ENCODE peak calls at places on chromosomes 2 and 18, in eight cellular contexts. Q, X, W, E, V, G, P and Y are unnamed samples.

GRCh38 chr18:57249109-57249508 is 102.2 kb downstream of the BOD1L2 start:
- DNase-seq in G (no peak), E (no peak), V (no peak), W (no peak), X (no peak), P (no peak), Q (no peak), Y (peak)

GRCh38 chr2:19355931-19356544 is 2.4 kb downstream of the OSR1 start:
- DNase-seq in G (no peak), V (no peak), E (no peak), Q (no peak), W (no peak), X (peak), P (no peak), Y (no peak)

GRCh38 chr2:24009680-24010476 is at the start of gene MFSD2B:
- DNase-seq in V (no peak), X (peak), E (no peak), W (no peak), G (no peak), P (peak), Q (no peak), Y (peak)

GRCh38 chr2:46846454-46846990 is 69.1 kb downstream of the MCFD2 start:
- DNase-seq in P (no peak), W (no peak), V (no peak), E (no peak), G (no peak), Q (no peak), X (no peak), Y (peak)

GRCh38 chr18:10274327-10274726 is 180.1 kb upstream of the APCDD1 start:
- DNase-seq in Q (no peak), W (no peak), P (no peak), X (no peak), E (no peak), G (no peak), V (no peak), Y (no peak)

GRCh38 chr2:57656198-57656597 is 390.4 kb upstream of the VRK2 start:
- DNase-seq in E (no peak), Q (no peak), V (no peak), W (no peak), P (no peak), X (no peak), G (no peak), Y (peak)

GRCh38 chr2:11187083-11187619 is 31.9 kb downstream of the SLC66A3 start:
- DNase-seq in X (no peak), W (no peak), V (no peak), Q (peak), G (no peak), P (peak), E (no peak), Y (peak)

GRCh38 chr18:6497543-6497942 is 82.8 kb upstream of the L3MBTL4 start:
- DNase-seq in W (no peak), Q (no peak), P (no peak), X (no peak), G (no peak), E (no peak), V (no peak), Y (no peak)

GRCh38 chr18:45627204-45627526 is 11.9 kb downstream of the SLC14A2 start:
- DNase-seq in E (no peak), W (no peak), P (no peak), G (no peak), Q (no peak), V (no peak), X (no peak), Y (no peak)

GRCh38 chr18:11163668-11164067 is 14.3 kb upstream of the PIEZO2 start:
- DNase-seq in V (no peak), G (no peak), P (peak), E (peak), X (peak), W (peak), Q (no peak), Y (peak)

GRCh38 chr2:190641469-190641868 is 7.4 kb upstream of the NAB1 start:
- DNase-seq in Q (no peak), E (no peak), P (no peak), X (no peak), V (no peak), G (no peak), W (no peak), Y (no peak)

GRCh38 chr2:112644155-112644932 is 1.4 kb upstream of the SLC20A1 start:
- DNase-seq in V (peak), Q (peak), W (no peak), P (no peak), G (no peak), X (no peak), E (no peak), Y (no peak)

GRCh38 chr2:61789807-61790602 is 63.9 kb downstream of the FAM161A start:
- DNase-seq in X (no peak), P (no peak), Q (no peak), G (no peak), E (no peak), V (no peak), W (no peak), Y (no peak)

GRCh38 chr18:52163478-52163877 is 176.5 kb upstream of the DCC start:
- DNase-seq in E (no peak), P (no peak), G (no peak), V (no peak), Q (no peak), W (no peak), X (no peak), Y (no peak)

GRCh38 chr18:48913201-48913600 is 37.6 kb downstream of the SMAD7 start:
- DNase-seq in W (no peak), E (no peak), G (no peak), V (no peak), X (no peak), P (no peak), Q (no peak), Y (no peak)

GRCh38 chr2:40242315-40242714 is 209.6 kb downstream of the SLC8A1 start:
- DNase-seq in V (no peak), E (no peak), G (no peak), Q (no peak), X (no peak), W (no peak), P (no peak), Y (no peak)

GRCh38 chr18:62369129-62369644 is 44.1 kb downstream of the TNFRSF11A start:
- DNase-seq in G (no peak), W (no peak), X (no peak), Q (no peak), E (no peak), V (no peak), P (no peak), Y (no peak)

GRCh38 chr18:907171-907879 is 2.7 kb downstream of the ADCYAP1 start:
- DNase-seq in X (peak), Q (no peak), W (no peak), G (no peak), P (no peak), E (peak), V (no peak), Y (no peak)

GRCh38 chr2:42618116-42618515 is 49.7 kb downstream of the MTA3 start:
- DNase-seq in W (no peak), P (no peak), G (no peak), X (no peak), E (no peak), Q (no peak), V (no peak), Y (no peak)

GRCh38 chr2:99031481-99031880 is 95.5 kb upstream of the CRACDL start:
- DNase-seq in Q (no peak), W (no peak), V (no peak), E (no peak), P (no peak), G (no peak), X (no peak), Y (no peak)

GRCh38 chr2:1745171-1746023 is 1.1 kb upstream of the PXDN start:
- DNase-seq in Q (no peak), V (no peak), X (no peak), P (no peak), E (peak), G (no peak), W (no peak), Y (peak)

GRCh38 chr2:44268259-44268649 is 7.0 kb upstream of the SLC3A1 start:
- DNase-seq in V (no peak), P (peak), X (no peak), Q (no peak), G (no peak), E (no peak), W (no peak), Y (no peak)

GRCh38 chr2:234422895-234423505 is 73.9 kb downstream of the ARL4C start:
- DNase-seq in Q (no peak), G (no peak), W (no peak), V (no peak), X (no peak), P (no peak), E (no peak), Y (no peak)

GRCh38 chr2:82837588-82838304 is 1621.3 kb downstream of the SUCLG1 start:
- DNase-seq in P (no peak), W (no peak), G (no peak), Q (peak), V (no peak), X (no peak), E (no peak), Y (peak)

GRCh38 chr18:48940854-48941531 is 9.8 kb downstream of the SMAD7 start:
- DNase-seq in X (peak), E (no peak), W (no peak), V (no peak), G (peak), P (no peak), Q (no peak), Y (peak)

GRCh38 chr18:74368901-74369705 is 53.5 kb downstream of the C18orf63 start:
- DNase-seq in V (peak), W (no peak), E (no peak), X (no peak), Q (no peak), P (no peak), G (no peak), Y (no peak)

GRCh38 chr2:151760139-151760650 is 25.9 kb upstream of the NEB start:
- DNase-seq in Q (no peak), P (peak), G (no peak), X (no peak), V (peak), W (no peak), E (no peak), Y (no peak)

GRCh38 chr2:14677039-14677438 is 44.5 kb downstream of the LRATD1 start:
- DNase-seq in W (no peak), E (no peak), X (no peak), V (no peak), P (no peak), G (no peak), Q (no peak), Y (no peak)

GRCh38 chr2:173355132-173355865 is 627 bp downstream of the CDCA7 start:
- DNase-seq in W (peak), G (no peak), V (peak), E (peak), P (peak), X (peak), Q (peak), Y (peak)

GRCh38 chr2:58634653-58635347 is 393.7 kb upstream of the FANCL start:
- DNase-seq in X (no peak), G (no peak), W (no peak), P (no peak), E (no peak), V (no peak), Q (peak), Y (no peak)

GRCh38 chr18:44945847-44946490 is 265.3 kb downstream of the SETBP1 start:
- DNase-seq in Q (no peak), P (no peak), V (no peak), E (no peak), X (no peak), G (no peak), W (no peak), Y (no peak)

GRCh38 chr2:224284134-224284946 is 117.6 kb downstream of the FAM124B start:
- DNase-seq in E (no peak), V (peak), G (no peak), W (peak), P (peak), Q (peak), X (peak), Y (peak)

GRCh38 chr2:105409717-105410116 is 10.9 kb upstream of the FHL2 start:
- DNase-seq in W (no peak), X (no peak), G (no peak), P (no peak), V (no peak), E (peak), Q (peak), Y (no peak)

GRCh38 chr2:73985318-73986084 is 791 bp downstream of the TET3 start:
- DNase-seq in P (peak), Q (no peak), X (peak), G (no peak), E (no peak), V (peak), W (peak), Y (peak)

GRCh38 chr2:73986085-73986680 is 1.5 kb downstream of the TET3 start:
- DNase-seq in P (no peak), E (no peak), W (no peak), X (no peak), G (no peak), V (no peak), Q (no peak), Y (no peak)

GRCh38 chr2:73984922-73985317 is 210 bp downstream of the TET3 start:
- DNase-seq in W (peak), X (no peak), G (no peak), V (peak), E (peak), Q (no peak), P (peak), Y (no peak)

GRCh38 chr2:73987948-73988700 is 3.4 kb downstream of the TET3 start:
- DNase-seq in V (no peak), X (peak), G (no peak), W (no peak), Q (no peak), E (no peak), P (no peak), Y (no peak)

DNA sequence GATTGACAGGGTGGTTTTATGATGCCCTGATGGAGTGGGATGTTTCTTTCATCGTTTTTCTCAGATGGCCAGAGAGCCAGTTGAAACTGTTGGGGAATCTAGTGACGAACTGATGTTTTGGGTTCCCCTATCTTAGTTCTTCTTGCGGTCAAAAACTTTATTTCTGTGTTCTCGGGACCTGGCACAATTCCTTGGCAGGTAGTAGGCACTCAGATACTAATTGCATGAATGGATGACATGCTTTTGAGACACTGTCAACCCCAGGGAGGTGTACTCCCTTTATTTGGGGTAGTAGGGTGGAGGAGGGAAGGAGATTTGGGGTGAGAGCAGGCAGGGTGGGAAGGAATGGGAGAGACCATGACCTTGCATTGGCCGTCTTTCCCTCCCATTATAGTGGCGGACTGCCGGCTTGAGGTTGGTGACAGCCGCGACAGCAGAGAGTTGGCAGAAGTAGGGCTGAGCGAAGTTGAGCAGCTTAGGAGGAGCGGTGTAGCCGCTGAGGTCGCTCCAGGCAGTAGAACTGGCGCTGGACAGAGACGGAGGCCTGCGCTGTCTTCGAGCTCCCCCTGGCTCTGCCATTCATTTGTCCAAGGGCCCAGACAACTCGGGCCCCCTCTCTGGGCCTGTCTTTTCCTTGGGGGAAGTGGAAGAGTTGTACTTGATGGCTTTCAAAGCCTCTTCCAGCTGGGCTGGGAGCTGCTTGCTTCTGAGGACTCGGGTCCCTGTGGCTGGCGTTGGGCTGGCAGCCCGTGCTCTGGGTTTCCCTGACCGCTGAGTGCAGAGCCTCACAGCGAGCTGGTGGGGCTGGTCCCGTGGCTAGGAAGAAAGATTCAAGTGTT is 2.6 kb downstream of the TET3 start:
- DNase-seq in P (peak), X (peak), E (no peak), W (no peak), G (no peak), Q (no peak), V (no peak), Y (peak)
- TF ChIP-seq CTCF in P (peak), X (peak), E (no peak), W (no peak), G (no peak), Q (no peak), V (peak), Y (no peak)

GRCh38 chr2:26692814-26693286 is 328 bp downstream of the KCNK3 start:
- DNase-seq in G (no peak), P (no peak), Q (no peak), X (peak), E (no peak), V (no peak), W (no peak), Y (no peak)
- H3K4me3 ChIP-seq in G (no peak), P (no peak), Q (no peak), X (peak), E (peak), V (peak), W (peak), Y (no peak)

DNA sequence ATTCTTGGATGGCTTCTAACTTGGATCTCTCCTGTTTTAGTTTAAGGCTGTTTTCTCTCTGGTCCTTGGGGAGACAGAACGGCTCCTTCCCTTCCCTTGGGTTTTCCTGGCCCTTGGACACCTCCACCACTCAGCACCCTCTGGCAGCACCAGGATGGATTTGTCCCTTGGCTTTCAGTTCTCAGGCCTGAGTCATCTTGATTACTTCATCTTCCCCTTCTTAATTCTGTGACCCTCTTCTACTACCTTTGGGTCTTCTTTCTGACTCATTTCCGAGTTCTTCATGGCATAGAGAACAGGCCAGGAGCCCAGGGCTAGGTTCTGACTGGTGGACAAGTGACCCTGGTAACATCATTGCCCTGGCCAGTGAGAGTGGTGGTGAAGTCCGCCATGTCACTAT is 14.9 kb downstream of the IGFBP2 start:
- DNase-seq in P (no peak), X (no peak), E (no peak), V (no peak), Q (no peak), G (no peak), W (no peak), Y (no peak)
- TF ChIP-seq MAX in P (no peak), X (no peak), E (no peak), V (no peak), Q (no peak), G (no peak), W (no peak), Y (no peak)

GRCh38 chr2:178997477-178997876 is 52.5 kb downstream of the CCDC141 start:
- DNase-seq in X (no peak), W (no peak), V (no peak), P (no peak), G (no peak), Q (no peak), E (no peak), Y (no peak)

GRCh38 chr2:178993788-178994187 is 56.1 kb downstream of the CCDC141 start:
- DNase-seq in W (no peak), P (no peak), E (no peak), G (no peak), Q (no peak), V (no peak), X (no peak), Y (no peak)

GRCh38 chr2:178990533-178991241 is 59.2 kb downstream of the CCDC141 start:
- DNase-seq in E (no peak), X (no peak), P (no peak), W (no peak), G (peak), V (no peak), Q (no peak), Y (no peak)

GRCh38 chr2:178997067-178997466 is 52.9 kb downstream of the CCDC141 start:
- DNase-seq in X (no peak), V (no peak), E (no peak), G (no peak), P (no peak), W (no peak), Q (no peak), Y (no peak)

DNA sequence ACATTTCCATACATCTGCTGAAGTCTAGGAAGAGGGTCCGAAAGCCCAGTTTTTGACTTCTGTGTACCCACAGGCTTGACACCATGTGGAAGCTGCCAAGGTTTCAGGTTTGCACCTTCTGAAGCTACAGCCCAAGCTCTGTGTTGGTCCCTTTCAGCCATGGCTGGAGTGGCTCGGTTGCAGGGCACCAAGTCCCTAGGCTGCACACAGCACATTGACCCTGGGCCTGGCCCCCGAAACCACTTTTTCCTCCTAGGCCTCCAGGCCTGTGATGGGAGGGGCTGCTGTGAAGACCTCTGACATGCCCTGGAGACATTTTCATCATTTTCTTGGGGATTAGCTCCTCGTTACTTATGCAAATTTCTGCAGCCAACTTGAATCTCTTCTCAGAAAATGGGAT is 55.7 kb downstream of the CCDC141 start:
- DNase-seq in V (no peak), G (no peak), X (no peak), E (no peak), P (no peak), W (no peak), Q (no peak), Y (no peak)
- TF ChIP-seq CTCF in V (no peak), G (no peak), X (no peak), E (no peak), P (no peak), W (no peak), Q (no peak), Y (no peak)

DNA sequence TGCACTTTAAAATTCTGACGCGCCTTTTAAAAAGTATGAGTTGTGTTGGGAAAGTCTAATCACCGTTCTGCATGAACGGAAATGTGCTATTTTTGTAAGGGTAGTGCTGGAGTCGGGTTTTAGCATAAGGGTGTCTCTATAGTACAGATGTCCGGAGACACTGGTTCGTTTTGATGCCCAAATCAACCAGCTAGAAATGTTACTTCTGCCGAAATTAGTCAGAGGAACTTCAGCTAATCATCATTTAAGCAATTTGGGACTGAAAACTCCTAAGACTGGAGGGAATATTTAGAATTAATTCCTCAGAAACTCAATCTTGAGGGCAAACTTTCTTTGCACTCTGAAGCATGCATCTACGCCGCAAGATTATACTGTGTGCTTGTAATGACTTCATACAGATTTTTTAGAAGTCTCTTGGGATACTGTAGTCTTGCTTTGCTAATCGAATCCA is 270.7 kb upstream of the TCF4 start:
- DNase-seq in E (no peak), W (no peak), Q (no peak), G (no peak), X (no peak), P (no peak), V (no peak), Y (no peak)
- H3K4me3 ChIP-seq in E (no peak), W (no peak), Q (no peak), G (no peak), X (no peak), P (no peak), V (no peak), Y (no peak)